ENCODE peak calls at places on chromosomes 1 and 21, in four cellular contexts. H is CD8-positive, alpha-beta T cell; C is tibial nerve; Z is psoas muscle. E is an unnamed sample.

GRCh38 chr21:22993144-22993543 is 1994.9 kb downstream of the NCAM2 start:
- DNase-seq in H (no peak), C (no peak), Z (no peak), E (no peak)

GRCh38 chr1:224069138-224069537 is 44.8 kb upstream of the FBXO28 start:
- DNase-seq in H (no peak), C (no peak), Z (no peak), E (no peak)

GRCh38 chr1:50975436-50975835 is 5.4 kb downstream of the CDKN2C start:
- DNase-seq in H (no peak), C (no peak), Z (no peak), E (no peak)

GRCh38 chr21:31181089-31181757 is 142.9 kb upstream of the KRTAP19-8 start:
- DNase-seq in H (no peak), C (no peak), Z (no peak), E (no peak)

GRCh38 chr1:39711359-39712340 is 20.4 kb upstream of the HPCAL4 start:
- DNase-seq in H (no peak), C (no peak), Z (no peak), E (no peak)

GRCh38 chr1:89260575-89261275 is 11.9 kb downstream of the GBP5 start:
- DNase-seq in H (no peak), C (no peak), Z (no peak), E (no peak)

GRCh38 chr1:66925944-66926343 is 1.2 kb downstream of the MIER1 start:
- DNase-seq in H (no peak), C (no peak), Z (no peak), E (no peak)

GRCh38 chr1:181089017-181089776 is 697 bp downstream of the IER5 start:
- DNase-seq in H (peak; percentile 16), C (no peak), Z (peak; percentile 52), E (no peak)

GRCh38 chr1:101000141-101000867 is 25.3 kb downstream of the DPH5 start:
- DNase-seq in H (no peak), C (no peak), Z (no peak), E (no peak)

GRCh38 chr1:171477804-171478203 is 7.5 kb upstream of the PRRC2C start:
- DNase-seq in H (no peak), C (no peak), Z (no peak), E (no peak)

GRCh38 chr1:41282679-41283317 is 40.7 kb upstream of the SCMH1 start:
- DNase-seq in H (no peak), C (peak; percentile 11), Z (peak; percentile 24), E (no peak)

GRCh38 chr1:39081266-39082139 is 55.4 kb downstream of the NDUFS5 start:
- DNase-seq in H (no peak), C (no peak), Z (peak; percentile 32), E (no peak)

GRCh38 chr1:14570514-14570913 is 28.0 kb upstream of the KAZN start:
- DNase-seq in H (no peak), C (no peak), Z (no peak), E (no peak)

GRCh38 chr21:43311303-43311817 is 115.6 kb downstream of the SIK1 start:
- DNase-seq in H (no peak), C (no peak), Z (peak; percentile 6), E (no peak)

GRCh38 chr1:55304306-55304705 is 89.1 kb upstream of the USP24 start:
- DNase-seq in H (no peak), C (no peak), Z (peak; percentile 32), E (no peak)

GRCh38 chr1:24765308-24765988 is 20.2 kb downstream of the CLIC4 start:
- DNase-seq in H (no peak), C (no peak), Z (no peak), E (no peak)

GRCh38 chr1:160209041-160209655 is 4.0 kb downstream of the PEA15 start:
- DNase-seq in H (no peak), C (no peak), Z (no peak), E (no peak)

GRCh38 chr1:29209173-29209572 is 21.6 kb downstream of the MECR start:
- DNase-seq in H (no peak), C (no peak), Z (no peak), E (no peak)

GRCh38 chr1:5594056-5594956 is 397.9 kb downstream of the NPHP4 start:
- DNase-seq in H (no peak), C (no peak), Z (no peak), E (no peak)

GRCh38 chr1:17603091-17603841 is 63.8 kb downstream of the ARHGEF10L start:
- DNase-seq in H (no peak), C (no peak), Z (no peak), E (no peak)

GRCh38 chr1:91876040-91876470 is 9.9 kb downstream of the TGFBR3 start:
- DNase-seq in H (peak; percentile 17), C (no peak), Z (no peak), E (no peak)

GRCh38 chr1:151047925-151048644 is 534 bp downstream of the C1orf56 start:
- DNase-seq in H (peak; percentile 43), C (peak; percentile 64), Z (peak; percentile 72), E (no peak)
- TF ChIP-seq CTCF in H (peak; percentile 51), C (peak; percentile 71), Z (peak; percentile 52), E (peak; percentile 59)

GRCh38 chr1:203796223-203796747 is 862 bp downstream of the ZBED6 start:
- DNase-seq in H (peak; percentile 9), C (peak; percentile 31), Z (no peak), E (no peak)

GRCh38 chr1:203797948-203798347 is 2.5 kb downstream of the ZBED6 start:
- DNase-seq in H (no peak), C (peak; percentile 17), Z (no peak), E (no peak)

GRCh38 chr1:203799157-203799556 is 3.7 kb downstream of the ZBED6 start:
- DNase-seq in H (no peak), C (no peak), Z (no peak), E (no peak)

GRCh38 chr1:203797216-203797615 is 1.8 kb downstream of the ZBED6 start:
- DNase-seq in H (no peak), C (no peak), Z (no peak), E (no peak)

DNA sequence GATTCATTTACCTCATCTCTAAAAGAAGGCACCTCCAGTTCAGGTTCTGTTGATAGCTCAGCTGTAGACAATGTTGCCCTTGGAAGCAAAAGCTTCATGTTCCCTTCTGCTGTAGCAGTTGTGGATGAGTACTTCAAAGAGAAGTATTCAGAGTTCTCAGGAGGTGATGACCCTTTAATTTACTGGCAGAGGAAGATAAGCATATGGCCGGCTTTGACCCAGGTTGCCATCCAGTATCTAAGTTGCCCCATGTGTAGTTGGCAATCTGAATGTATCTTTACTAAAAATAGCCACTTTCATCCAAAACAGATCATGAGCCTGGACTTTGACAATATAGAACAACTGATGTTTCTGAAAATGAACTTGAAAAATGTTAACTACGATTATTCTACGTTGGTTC is 4.6 kb downstream of the ZBED6 start:
- DNase-seq in H (no peak), C (no peak), Z (no peak), E (no peak)
- H3K4me3 ChIP-seq in H (no peak overlapping the region), C (no peak overlapping the region), Z (peak overlapping the region; percentile 29), E (no peak overlapping the region)

DNA sequence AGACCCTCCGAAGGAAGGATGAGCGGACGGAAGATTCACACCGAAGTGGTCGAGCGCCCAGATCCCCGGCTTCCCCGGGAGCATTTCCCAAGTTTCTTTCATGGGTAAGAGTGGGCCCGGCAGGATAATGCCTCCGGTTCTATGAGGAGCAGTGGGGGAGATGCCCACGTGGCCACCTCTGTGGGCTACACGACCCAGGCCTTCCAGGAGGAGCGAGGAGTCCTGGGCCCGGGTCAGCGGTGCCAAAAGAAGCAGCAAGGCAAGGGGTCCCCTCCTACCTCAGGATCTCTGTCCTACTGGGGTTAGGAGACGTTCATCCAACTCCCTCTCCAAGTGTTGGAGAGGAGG is 7.9 kb upstream of the NBPF11 start:
- DNase-seq in H (no peak), C (no peak), Z (no peak), E (no peak)
- TF ChIP-seq CTCF in H (no peak), C (no peak), Z (no peak), E (no peak)

DNA sequence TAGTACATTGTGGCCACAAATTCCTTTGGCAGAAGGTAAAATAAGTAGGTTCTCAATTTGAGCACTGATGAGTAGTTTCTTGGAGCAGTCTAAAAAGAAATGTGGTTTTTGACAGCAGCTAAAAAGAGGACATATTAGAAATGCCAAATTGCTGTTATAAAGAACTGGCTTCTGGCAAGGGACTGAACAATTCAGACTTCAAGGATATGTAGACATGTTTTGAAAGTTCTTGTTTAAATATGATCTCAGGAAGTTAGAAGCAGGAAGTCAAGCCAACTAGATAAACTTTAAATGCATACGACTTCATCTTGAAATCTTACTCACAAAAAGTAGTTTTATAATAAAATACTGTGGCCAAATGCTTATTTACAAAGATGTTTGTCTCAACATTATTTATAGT is 18.8 kb downstream of the C1orf52 start:
- DNase-seq in H (no peak), C (no peak), Z (no peak), E (no peak)
- H3K4me3 ChIP-seq in H (no peak overlapping the region), C (no peak overlapping the region), Z (no peak overlapping the region), E (no peak overlapping the region)

GRCh38 chr21:44800103-44800502 is 1.5 kb downstream of the UBE2G2 start:
- DNase-seq in H (no peak), C (peak; percentile 45), Z (no peak), E (no peak)
- TF ChIP-seq CTCF in H (no peak), C (peak; percentile 46), Z (peak; percentile 40), E (peak; percentile 55)

GRCh38 chr1:156689960-156690672 is 12.9 kb upstream of the NES start:
- DNase-seq in H (no peak), C (no peak), Z (no peak), E (no peak)
- H3K4me3 ChIP-seq in H (no peak overlapping the region), C (no peak overlapping the region), Z (peak overlapping the region; percentile 48), E (peak overlapping the region; percentile 21)

GRCh38 chr21:32424674-32425073 is 12.2 kb downstream of the EVA1C start:
- DNase-seq in H (no peak), C (no peak), Z (no peak), E (no peak)

GRCh38 chr21:32422064-32422463 is 9.6 kb downstream of the EVA1C start:
- DNase-seq in H (no peak), C (no peak), Z (no peak), E (no peak)

GRCh38 chr21:32425628-32426027 is 13.1 kb downstream of the EVA1C start:
- DNase-seq in H (no peak), C (no peak), Z (no peak), E (no peak)

GRCh38 chr21:32423846-32424535 is 11.5 kb downstream of the EVA1C start:
- DNase-seq in H (no peak), C (no peak), Z (no peak), E (no peak)

GRCh38 chr21:32423320-32423719 is 10.8 kb downstream of the EVA1C start:
- DNase-seq in H (no peak), C (no peak), Z (no peak), E (no peak)
- TF ChIP-seq CTCF in H (no peak), C (no peak), Z (no peak), E (no peak)

GRCh38 chr21:34521561-34521960 is 9.6 kb upstream of the KCNE1 start:
- DNase-seq in H (no peak), C (no peak), Z (no peak), E (no peak)
- H3K4me3 ChIP-seq in H (no peak overlapping the region), C (no peak overlapping the region), Z (no peak overlapping the region), E (no peak overlapping the region)

E was measured in epithelial cell of proximal tubule.